ENCODE peak calls at places on chromosomes 11 and 22, in six cellular contexts. One of them, this sample, is unnamed.

GRCh38 chr11:9823887-9824385 is 160.1 kb downstream of the SWAP70 start:
- DNase-seq in IMR-90: no peak
- DNase-seq in esophagus muscularis mucosa: no peak
- DNase-seq in lower leg skin: no peak
- DNase-seq in thyroid gland: no peak
- DNase-seq in Peyer's patch: no peak
- DNase-seq in this sample: no peak

GRCh38 chr11:9459573-9460321 is 1.1 kb upstream of the ZNF143 start:
- DNase-seq in IMR-90: peak; percentile 64
- DNase-seq in esophagus muscularis mucosa: no peak
- DNase-seq in lower leg skin: peak; percentile 29
- DNase-seq in thyroid gland: peak; percentile 21
- DNase-seq in Peyer's patch: no peak
- DNase-seq in this sample: no peak

GRCh38 chr11:1876361-1877063 is 15.2 kb downstream of the PRR33 start:
- DNase-seq in IMR-90: no peak
- DNase-seq in esophagus muscularis mucosa: no peak
- DNase-seq in lower leg skin: no peak
- DNase-seq in thyroid gland: peak; percentile 14
- DNase-seq in Peyer's patch: peak; percentile 73
- DNase-seq in this sample: peak; percentile 25

GRCh38 chr22:50085211-50085999 is at the start of gene MLC1:
- DNase-seq in IMR-90: peak; percentile 25
- DNase-seq in esophagus muscularis mucosa: no peak
- DNase-seq in lower leg skin: no peak
- DNase-seq in thyroid gland: no peak
- DNase-seq in Peyer's patch: no peak
- DNase-seq in this sample: no peak

GRCh38 chr11:36196476-36197099 is 92.6 kb downstream of the COMMD9 start:
- DNase-seq in IMR-90: peak; percentile 7
- DNase-seq in esophagus muscularis mucosa: no peak
- DNase-seq in lower leg skin: no peak
- DNase-seq in thyroid gland: no peak
- DNase-seq in Peyer's patch: no peak
- DNase-seq in this sample: peak; percentile 61

GRCh38 chr11:71372693-71373657 is 75.2 kb downstream of the DHCR7 start:
- DNase-seq in IMR-90: peak; percentile 50
- DNase-seq in esophagus muscularis mucosa: no peak
- DNase-seq in lower leg skin: no peak
- DNase-seq in thyroid gland: peak; percentile 8
- DNase-seq in Peyer's patch: no peak
- DNase-seq in this sample: no peak

GRCh38 chr11:42237701-42238235 is 778.3 kb upstream of the LRRC4C start:
- DNase-seq in IMR-90: no peak
- DNase-seq in esophagus muscularis mucosa: no peak
- DNase-seq in lower leg skin: no peak
- DNase-seq in thyroid gland: no peak
- DNase-seq in Peyer's patch: no peak
- DNase-seq in this sample: no peak

GRCh38 chr11:59078435-59078834 is 7.7 kb upstream of the GLYATL1B start:
- DNase-seq in IMR-90: no peak
- DNase-seq in esophagus muscularis mucosa: peak; percentile 1
- DNase-seq in lower leg skin: no peak
- DNase-seq in thyroid gland: no peak
- DNase-seq in Peyer's patch: no peak
- DNase-seq in this sample: no peak

GRCh38 chr11:130400793-130401483 is 27.5 kb downstream of the ADAMTS8 start:
- DNase-seq in IMR-90: peak; percentile 87
- DNase-seq in esophagus muscularis mucosa: no peak
- DNase-seq in lower leg skin: peak; percentile 27
- DNase-seq in thyroid gland: no peak
- DNase-seq in Peyer's patch: no peak
- DNase-seq in this sample: no peak

GRCh38 chr11:6757373-6757967 is 14.3 kb downstream of the OR2AG2 start:
- DNase-seq in IMR-90: peak; percentile 59
- DNase-seq in esophagus muscularis mucosa: peak; percentile 34
- DNase-seq in lower leg skin: peak; percentile 36
- DNase-seq in thyroid gland: peak; percentile 72
- DNase-seq in Peyer's patch: no peak
- DNase-seq in this sample: no peak

GRCh38 chr11:124075492-124075840 is 34.3 kb upstream of the OR10G7 start:
- DNase-seq in IMR-90: no peak
- DNase-seq in esophagus muscularis mucosa: no peak
- DNase-seq in lower leg skin: no peak
- DNase-seq in thyroid gland: no peak
- DNase-seq in Peyer's patch: no peak
- DNase-seq in this sample: no peak

GRCh38 chr11:120539681-120540369 is 28.3 kb downstream of the GRIK4 start:
- DNase-seq in IMR-90: peak; percentile 67
- DNase-seq in esophagus muscularis mucosa: no peak
- DNase-seq in lower leg skin: no peak
- DNase-seq in thyroid gland: peak; percentile 45
- DNase-seq in Peyer's patch: no peak
- DNase-seq in this sample: no peak

GRCh38 chr11:110525883-110526282 is 96.1 kb downstream of the FDX1 start:
- DNase-seq in IMR-90: peak; percentile 92
- DNase-seq in esophagus muscularis mucosa: peak; percentile 77
- DNase-seq in lower leg skin: peak; percentile 53
- DNase-seq in thyroid gland: no peak
- DNase-seq in Peyer's patch: no peak
- DNase-seq in this sample: peak; percentile 77

GRCh38 chr22:36871669-36872081 is 10.9 kb downstream of the NCF4 start:
- DNase-seq in IMR-90: no peak
- DNase-seq in esophagus muscularis mucosa: no peak
- DNase-seq in lower leg skin: no peak
- DNase-seq in thyroid gland: no peak
- DNase-seq in Peyer's patch: no peak
- DNase-seq in this sample: no peak

GRCh38 chr11:10405858-10406592 is 49.0 kb upstream of the AMPD3 start:
- DNase-seq in IMR-90: peak; percentile 92
- DNase-seq in esophagus muscularis mucosa: peak; percentile 92
- DNase-seq in lower leg skin: peak; percentile 79
- DNase-seq in thyroid gland: peak; percentile 72
- DNase-seq in Peyer's patch: no peak
- DNase-seq in this sample: no peak

GRCh38 chr22:31044262-31044861 is 36.8 kb upstream of the SMTN start:
- DNase-seq in IMR-90: peak; percentile 74
- DNase-seq in esophagus muscularis mucosa: no peak
- DNase-seq in lower leg skin: no peak
- DNase-seq in thyroid gland: peak; percentile 18
- DNase-seq in Peyer's patch: no peak
- DNase-seq in this sample: peak; percentile 39

GRCh38 chr11:127895776-127896175 is 691.6 kb downstream of the ETS1 start:
- DNase-seq in IMR-90: no peak
- DNase-seq in esophagus muscularis mucosa: no peak
- DNase-seq in lower leg skin: no peak
- DNase-seq in thyroid gland: no peak
- DNase-seq in Peyer's patch: no peak
- DNase-seq in this sample: no peak

GRCh38 chr11:111944139-111944538 is 7.0 kb downstream of the DIXDC1 start:
- DNase-seq in IMR-90: peak; percentile 87
- DNase-seq in esophagus muscularis mucosa: no peak
- DNase-seq in lower leg skin: no peak
- DNase-seq in thyroid gland: no peak
- DNase-seq in Peyer's patch: no peak
- DNase-seq in this sample: no peak

GRCh38 chr11:111586305-111586915 is 15.8 kb upstream of the SIK2 start:
- DNase-seq in IMR-90: peak; percentile 66
- DNase-seq in esophagus muscularis mucosa: no peak
- DNase-seq in lower leg skin: no peak
- DNase-seq in thyroid gland: peak; percentile 19
- DNase-seq in Peyer's patch: no peak
- DNase-seq in this sample: no peak

GRCh38 chr11:65316979-65317786 is 2.5 kb downstream of the CDC42EP2 start:
- DNase-seq in IMR-90: peak; percentile 84
- DNase-seq in esophagus muscularis mucosa: peak; percentile 95
- DNase-seq in lower leg skin: peak; percentile 63
- DNase-seq in thyroid gland: peak; percentile 95
- DNase-seq in Peyer's patch: peak; percentile 85
- DNase-seq in this sample: peak; percentile 54

GRCh38 chr11:68969386-68969785 is 11.4 kb downstream of the MRGPRD start:
- DNase-seq in IMR-90: no peak
- DNase-seq in esophagus muscularis mucosa: no peak
- DNase-seq in lower leg skin: no peak
- DNase-seq in thyroid gland: no peak
- DNase-seq in Peyer's patch: no peak
- DNase-seq in this sample: no peak

GRCh38 chr22:33921576-33922181 is 1.4 kb upstream of the LARGE1 start:
- DNase-seq in IMR-90: peak; percentile 60
- DNase-seq in esophagus muscularis mucosa: peak; percentile 92
- DNase-seq in lower leg skin: peak; percentile 54
- DNase-seq in thyroid gland: peak; percentile 65
- DNase-seq in Peyer's patch: peak; percentile 73
- DNase-seq in this sample: peak; percentile 68

GRCh38 chr22:33922268-33922667 is 2.0 kb upstream of the LARGE1 start:
- DNase-seq in IMR-90: peak; percentile 34
- DNase-seq in esophagus muscularis mucosa: no peak
- DNase-seq in lower leg skin: peak; percentile 16
- DNase-seq in thyroid gland: peak; percentile 46
- DNase-seq in Peyer's patch: peak; percentile 67
- DNase-seq in this sample: no peak

GRCh38 chr22:33923033-33923432 is 2.8 kb upstream of the LARGE1 start:
- DNase-seq in IMR-90: peak; percentile 28
- DNase-seq in esophagus muscularis mucosa: no peak
- DNase-seq in lower leg skin: no peak
- DNase-seq in thyroid gland: no peak
- DNase-seq in Peyer's patch: no peak
- DNase-seq in this sample: no peak

GRCh38 chr22:33919591-33920501 is at the start of gene LARGE1:
- DNase-seq in IMR-90: peak; percentile 20
- DNase-seq in esophagus muscularis mucosa: peak; percentile 92
- DNase-seq in lower leg skin: no peak
- DNase-seq in thyroid gland: peak; percentile 66
- DNase-seq in Peyer's patch: peak; percentile 74
- DNase-seq in this sample: no peak

DNA sequence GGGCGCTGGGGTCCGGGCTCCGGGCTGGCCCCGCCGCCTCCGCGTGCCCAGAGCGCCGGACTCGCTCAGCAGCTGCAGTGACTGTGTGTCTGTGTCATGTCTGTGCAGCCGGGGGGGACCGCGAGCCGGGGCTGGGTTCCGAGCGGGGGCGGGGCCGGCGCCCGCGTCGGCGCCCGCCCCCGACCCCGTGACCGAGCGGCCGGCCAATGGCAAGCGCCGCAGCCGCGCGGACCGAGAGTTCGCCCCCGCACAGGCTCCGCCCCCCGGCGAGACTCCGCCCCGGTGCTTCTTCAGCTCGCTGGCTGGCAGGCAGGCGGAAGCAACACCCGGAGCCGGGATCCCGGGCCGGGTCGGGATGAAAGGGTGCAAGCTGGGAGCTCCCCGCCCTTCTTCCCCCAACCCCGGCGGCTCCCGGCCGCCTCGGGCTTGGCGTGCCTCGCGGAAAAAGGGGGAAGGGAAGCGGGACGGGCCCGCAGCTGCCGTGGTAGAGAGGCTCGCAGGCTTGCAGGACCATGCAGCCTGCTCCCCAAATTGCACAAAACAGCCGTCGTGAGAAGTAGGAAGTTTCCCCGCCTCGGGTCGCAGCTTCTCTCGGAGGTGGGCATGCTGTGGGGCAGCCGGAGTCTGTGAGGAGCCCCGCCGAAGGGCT is 775 bp upstream of the LARGE1 start:
- DNase-seq in IMR-90: peak; percentile 94
- DNase-seq in esophagus muscularis mucosa: peak; percentile 99
- DNase-seq in lower leg skin: peak; percentile 98
- DNase-seq in thyroid gland: peak; percentile 99
- DNase-seq in Peyer's patch: peak; percentile 99
- DNase-seq in this sample: peak; percentile 95
- TF ChIP-seq POLR2A in IMR-90: peak; percentile 80
- TF ChIP-seq POLR2A in esophagus muscularis mucosa: no peak
- TF ChIP-seq POLR2A in lower leg skin: no peak
- TF ChIP-seq POLR2A in thyroid gland: peak; percentile 79
- TF ChIP-seq POLR2A in Peyer's patch: peak; percentile 59
- TF ChIP-seq POLR2A in this sample: peak; percentile 86

GRCh38 chr11:315051-315481 is 1.2 kb downstream of the IFITM1 start:
- DNase-seq in IMR-90: no peak
- DNase-seq in esophagus muscularis mucosa: no peak
- DNase-seq in lower leg skin: no peak
- DNase-seq in thyroid gland: no peak
- DNase-seq in Peyer's patch: peak; percentile 67
- DNase-seq in this sample: no peak
- TF ChIP-seq POLR2A in IMR-90: no peak
- TF ChIP-seq POLR2A in esophagus muscularis mucosa: no peak
- TF ChIP-seq POLR2A in lower leg skin: no peak
- TF ChIP-seq POLR2A in thyroid gland: no peak
- TF ChIP-seq POLR2A in Peyer's patch: no peak
- TF ChIP-seq POLR2A in this sample: no peak

GRCh38 chr11:115920841-115921480 is 416.7 kb upstream of the CADM1 start:
- DNase-seq in IMR-90: no peak
- DNase-seq in esophagus muscularis mucosa: no peak
- DNase-seq in lower leg skin: no peak
- DNase-seq in thyroid gland: peak; percentile 58
- DNase-seq in Peyer's patch: no peak
- DNase-seq in this sample: no peak

GRCh38 chr11:115918579-115918978 is 414.4 kb upstream of the CADM1 start:
- DNase-seq in IMR-90: no peak
- DNase-seq in esophagus muscularis mucosa: no peak
- DNase-seq in lower leg skin: no peak
- DNase-seq in thyroid gland: no peak
- DNase-seq in Peyer's patch: no peak
- DNase-seq in this sample: no peak

GRCh38 chr11:115920087-115920461 is 415.9 kb upstream of the CADM1 start:
- DNase-seq in IMR-90: peak; percentile 67
- DNase-seq in esophagus muscularis mucosa: no peak
- DNase-seq in lower leg skin: no peak
- DNase-seq in thyroid gland: no peak
- DNase-seq in Peyer's patch: no peak
- DNase-seq in this sample: no peak

GRCh38 chr11:115921540-115921939 is 417.3 kb upstream of the CADM1 start:
- DNase-seq in IMR-90: no peak
- DNase-seq in esophagus muscularis mucosa: no peak
- DNase-seq in lower leg skin: no peak
- DNase-seq in thyroid gland: no peak
- DNase-seq in Peyer's patch: no peak
- DNase-seq in this sample: no peak

GRCh38 chr11:115919341-115920086 is 415.3 kb upstream of the CADM1 start:
- DNase-seq in IMR-90: peak; percentile 79
- DNase-seq in esophagus muscularis mucosa: no peak
- DNase-seq in lower leg skin: no peak
- DNase-seq in thyroid gland: peak; percentile 30
- DNase-seq in Peyer's patch: no peak
- DNase-seq in this sample: no peak
- TF ChIP-seq POLR2A in IMR-90: no peak
- TF ChIP-seq POLR2A in esophagus muscularis mucosa: no peak
- TF ChIP-seq POLR2A in lower leg skin: no peak
- TF ChIP-seq POLR2A in thyroid gland: no peak
- TF ChIP-seq POLR2A in Peyer's patch: no peak
- TF ChIP-seq POLR2A in this sample: no peak

DNA sequence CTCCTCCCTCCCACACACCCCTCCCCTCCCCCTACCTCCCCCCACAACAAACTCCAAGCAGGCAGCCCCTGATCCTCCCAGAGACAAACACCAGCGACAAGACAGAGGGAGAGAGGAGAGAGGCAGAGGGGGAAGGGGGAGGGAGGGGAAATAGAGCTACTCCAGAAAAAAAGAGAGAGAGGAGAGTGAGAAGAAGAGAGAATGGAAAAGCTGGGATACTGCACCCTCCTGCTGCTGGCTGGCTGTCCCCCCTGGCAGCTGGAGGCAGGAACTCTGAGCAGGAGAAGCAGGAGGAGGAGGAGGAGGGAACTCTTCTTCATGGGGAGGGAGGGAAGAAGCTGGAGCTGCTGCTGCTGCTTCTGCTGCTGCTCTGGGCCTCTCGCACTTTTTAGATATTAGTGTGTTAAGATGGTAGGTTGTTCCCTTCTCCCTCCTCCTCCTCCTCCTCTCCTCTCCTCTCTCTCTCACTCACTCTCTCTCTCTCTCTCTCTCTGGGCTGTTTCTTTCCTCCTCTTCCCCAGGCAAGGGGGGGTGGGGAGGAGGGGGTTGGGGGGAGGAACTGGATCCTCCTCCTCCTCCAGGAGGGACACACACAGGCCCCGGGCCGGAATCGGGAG is 435 bp downstream of the PHF21A start:
- DNase-seq in IMR-90: peak; percentile 78
- DNase-seq in esophagus muscularis mucosa: no peak
- DNase-seq in lower leg skin: peak; percentile 32
- DNase-seq in thyroid gland: peak; percentile 48
- DNase-seq in Peyer's patch: peak; percentile 66
- DNase-seq in this sample: no peak
- TF ChIP-seq POLR2A in IMR-90: no peak
- TF ChIP-seq POLR2A in esophagus muscularis mucosa: no peak
- TF ChIP-seq POLR2A in lower leg skin: no peak
- TF ChIP-seq POLR2A in thyroid gland: no peak
- TF ChIP-seq POLR2A in Peyer's patch: no peak
- TF ChIP-seq POLR2A in this sample: peak; percentile 32